ENCODE peak calls at places on chromosome 20, in eight cellular contexts. L is CD4-positive, alpha-beta memory T cell; D is upper lobe of left lung; Q is tibial nerve; Y is stomach; U is A549; R is MM.1S; F is K562. J is an unnamed sample.

GRCh38 chr20:57713505-57713903 is 3.7 kb upstream of the PMEPA1 start:
- DNase-seq in L (no peak), D (peak), Q (no peak), Y (no peak), U (no peak), R (no peak), F (no peak), J (no peak)

GRCh38 chr20:2694519-2694918 is 1.9 kb downstream of the EBF4 start:
- DNase-seq in L (no peak), D (no peak), Q (no peak), Y (no peak), U (no peak), R (no peak), F (no peak), J (no peak)

GRCh38 chr20:17863577-17864292 is 104.9 kb downstream of the SNX5 start:
- DNase-seq in L (no peak), D (peak), Q (no peak), Y (peak), U (no peak), R (no peak), F (no peak), J (no peak)

GRCh38 chr20:37879003-37879599 is 23.8 kb upstream of the VSTM2L start:
- DNase-seq in L (no peak), D (no peak), Q (no peak), Y (no peak), U (no peak), R (no peak), F (no peak), J (no peak)

GRCh38 chr20:56983813-56984212 is 282.6 kb downstream of the BMP7 start:
- DNase-seq in L (no peak), D (no peak), Q (no peak), Y (no peak), U (no peak), R (no peak), F (no peak), J (no peak)

GRCh38 chr20:30610044-30610693 is 647.3 kb upstream of the DEFB115 start:
- DNase-seq in L (no peak), D (no peak), Q (no peak), Y (no peak), U (no peak), R (no peak), F (peak), J (no peak)

GRCh38 chr20:18738055-18738454 is 75.5 kb upstream of the SCP2D1 start:
- DNase-seq in L (peak), D (no peak), Q (no peak), Y (no peak), U (no peak), R (no peak), F (peak), J (peak)

GRCh38 chr20:35474504-35474903 is 19.1 kb downstream of the CEP250 start:
- DNase-seq in L (no peak), D (no peak), Q (no peak), Y (no peak), U (no peak), R (no peak), F (no peak), J (no peak)

GRCh38 chr20:911882-912600 is 4.1 kb downstream of the ANGPT4 start:
- DNase-seq in L (no peak), D (no peak), Q (no peak), Y (no peak), U (no peak), R (no peak), F (no peak), J (peak)

GRCh38 chr20:17786221-17786718 is 86.5 kb downstream of the BANF2 start:
- DNase-seq in L (no peak), D (no peak), Q (no peak), Y (no peak), U (no peak), R (no peak), F (no peak), J (no peak)

GRCh38 chr20:53127027-53127426 is 154.9 kb downstream of the TSHZ2 start:
- DNase-seq in L (no peak), D (no peak), Q (no peak), Y (no peak), U (no peak), R (no peak), F (no peak), J (no peak)

GRCh38 chr20:53124803-53125202 is 152.6 kb downstream of the TSHZ2 start:
- DNase-seq in L (no peak), D (no peak), Q (no peak), Y (no peak), U (no peak), R (no peak), F (no peak), J (no peak)

GRCh38 chr20:53124075-53124532 is 151.9 kb downstream of the TSHZ2 start:
- DNase-seq in L (no peak), D (no peak), Q (peak), Y (no peak), U (no peak), R (no peak), F (peak), J (no peak)

GRCh38 chr20:53128024-53128423 is 155.9 kb downstream of the TSHZ2 start:
- DNase-seq in L (no peak), D (no peak), Q (no peak), Y (no peak), U (no peak), R (no peak), F (no peak), J (no peak)

GRCh38 chr20:53126185-53126584 is 154.0 kb downstream of the TSHZ2 start:
- DNase-seq in L (no peak), D (no peak), Q (no peak), Y (no peak), U (no peak), R (no peak), F (no peak), J (no peak)
- H3K27ac ChIP-seq in L (no peak), D (no peak), Q (no peak), Y (no peak), U (no peak), R (no peak), F (no peak), J (no peak)

GRCh38 chr20:45828589-45828988 is 1.5 kb upstream of the TNNC2 start:
- DNase-seq in L (no peak), D (no peak), Q (no peak), Y (no peak), U (no peak), R (no peak), F (no peak), J (no peak)
- H3K27ac ChIP-seq in L (no peak), D (peak), Q (peak), Y (peak), U (no peak), R (no peak), F (no peak), J (no peak)

DNA sequence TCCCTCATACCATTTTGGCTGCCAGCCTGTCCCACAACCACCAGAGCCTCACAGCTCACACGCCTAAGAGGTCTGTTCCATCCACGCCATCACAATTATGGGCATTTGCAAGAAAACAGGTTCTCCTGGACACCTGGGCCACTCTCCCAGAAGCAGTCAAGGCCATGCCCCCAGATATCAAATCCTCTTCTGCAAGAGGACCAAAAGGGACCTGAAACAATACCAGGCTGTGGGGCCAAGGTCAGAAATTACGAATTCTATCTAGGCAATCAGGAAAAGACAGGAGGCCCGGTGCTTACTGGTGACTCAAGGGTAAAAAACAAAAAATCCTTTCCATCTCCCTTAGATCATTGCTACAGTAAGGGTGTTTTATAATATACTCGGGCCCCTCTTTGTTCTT is 69.8 kb downstream of the ZMYND8 start:
- DNase-seq in L (no peak), D (no peak), Q (no peak), Y (no peak), U (no peak), R (no peak), F (no peak), J (no peak)
- H3K27ac ChIP-seq in L (no peak), D (no peak), Q (no peak), Y (no peak), U (no peak), R (no peak), F (no peak), J (no peak)

DNA sequence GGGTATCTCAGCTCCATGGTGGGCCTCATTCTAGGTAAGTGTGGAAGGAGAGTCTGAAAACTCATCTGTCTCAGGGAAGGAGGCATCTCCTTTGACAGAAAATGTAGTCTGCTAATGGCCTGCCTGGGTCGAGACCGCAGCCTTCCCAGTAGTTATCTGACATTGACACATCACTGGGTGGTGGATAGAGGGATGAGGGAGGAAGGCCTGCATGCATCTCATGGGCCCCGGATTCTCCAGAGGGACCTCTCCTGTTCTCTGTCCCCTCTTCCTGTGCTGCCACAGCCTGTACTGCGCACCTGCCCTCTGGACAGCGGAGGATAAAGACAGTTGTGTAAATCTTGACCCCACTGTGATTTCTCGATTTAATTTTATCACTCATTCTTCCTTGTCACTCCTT is 4.7 kb downstream of the PCMTD2 start:
- DNase-seq in L (no peak), D (no peak), Q (no peak), Y (no peak), U (no peak), R (no peak), F (no peak), J (no peak)
- H3K27ac ChIP-seq in L (no peak), D (peak), Q (peak), Y (no peak), U (no peak), R (no peak), F (no peak), J (no peak)

GRCh38 chr20:53581444-53582311 is 12.0 kb downstream of the ZNF217 start:
- DNase-seq in L (no peak), D (peak), Q (no peak), Y (peak), U (no peak), R (peak), F (no peak), J (peak)

GRCh38 chr20:53578492-53579222 is 15.0 kb downstream of the ZNF217 start:
- DNase-seq in L (peak), D (peak), Q (no peak), Y (peak), U (peak), R (peak), F (peak), J (peak)

GRCh38 chr20:53579266-53579580 is 14.4 kb downstream of the ZNF217 start:
- DNase-seq in L (no peak), D (no peak), Q (no peak), Y (peak), U (no peak), R (no peak), F (no peak), J (no peak)

GRCh38 chr20:53579581-53580375 is 13.9 kb downstream of the ZNF217 start:
- DNase-seq in L (peak), D (peak), Q (no peak), Y (peak), U (no peak), R (no peak), F (peak), J (no peak)

GRCh38 chr20:53580376-53581111 is 13.1 kb downstream of the ZNF217 start:
- DNase-seq in L (no peak), D (peak), Q (no peak), Y (peak), U (no peak), R (no peak), F (no peak), J (no peak)
- H3K27ac ChIP-seq in L (peak), D (peak), Q (peak), Y (peak), U (peak), R (peak), F (peak), J (peak)